ENCODE peak calls at places on chromosomes 16 and 17, in eight cellular contexts. G is HCT116, Q is HepG2, P is GM23338, J is K562, B is SK-N-SH, D is GM12878, N is H1. I is an unnamed sample.

GRCh38 chr16:29290631-29291247 is 115.8 kb downstream of the NPIPB11 start:
- DNase-seq in Q (peak), D (peak), N (peak), B (no peak), G (peak), P (peak), J (peak), I (peak)

GRCh38 chr17:79624658-79625478 is 14.0 kb upstream of the RBFOX3 start:
- DNase-seq in G (no peak), P (no peak), N (no peak), D (no peak), J (no peak), Q (no peak), B (peak), I (no peak)

GRCh38 chr17:10327640-10328039 is 45.2 kb downstream of the MYH13 start:
- DNase-seq in P (peak), B (peak), N (peak), D (peak), G (peak), J (peak), Q (peak), I (peak)

GRCh38 chr16:7303014-7303676 is 29.5 kb upstream of the RBFOX1 start:
- DNase-seq in J (no peak), B (peak), N (no peak), D (no peak), Q (no peak), P (peak), G (no peak), I (no peak)

GRCh38 chr16:61480250-61480649 is 556.0 kb downstream of the CDH8 start:
- DNase-seq in J (no peak), P (no peak), D (no peak), Q (no peak), N (no peak), G (no peak), B (no peak), I (no peak)

GRCh38 chr16:53433930-53434435 is 288 bp upstream of the RBL2 start:
- DNase-seq in Q (peak), G (peak), P (no peak), D (no peak), N (no peak), B (no peak), J (peak), I (no peak)

GRCh38 chr16:927406-927805 is 43.4 kb downstream of the LMF1 start:
- DNase-seq in B (peak), N (no peak), D (no peak), P (no peak), G (no peak), J (no peak), Q (no peak), I (no peak)

GRCh38 chr17:50266384-50267073 is 7.7 kb upstream of the TMEM92 start:
- DNase-seq in Q (peak), P (no peak), N (no peak), J (no peak), B (peak), G (no peak), D (no peak), I (peak)

GRCh38 chr17:1043601-1044251 is 46.8 kb downstream of the TIMM22 start:
- DNase-seq in B (no peak), G (no peak), D (no peak), P (peak), N (no peak), J (no peak), Q (no peak), I (peak)

GRCh38 chr17:27282054-27282501 is 11.8 kb upstream of the WSB1 start:
- DNase-seq in P (no peak), D (peak), N (no peak), J (no peak), G (no peak), Q (no peak), B (no peak), I (no peak)

GRCh38 chr17:65027305-65027704 is 29.2 kb downstream of the GNA13 start:
- DNase-seq in N (peak), P (peak), Q (peak), J (peak), B (peak), G (peak), D (peak), I (peak)

GRCh38 chr17:81242421-81243332 is 3.6 kb downstream of the NDUFAF8 start:
- DNase-seq in J (no peak), D (no peak), P (no peak), Q (no peak), B (no peak), G (no peak), N (no peak), I (no peak)

GRCh38 chr16:86952769-86953168 is 364.4 kb downstream of the C16orf95 start:
- DNase-seq in B (no peak), P (no peak), J (no peak), D (no peak), Q (no peak), N (no peak), G (no peak), I (no peak)

GRCh38 chr17:19579867-19580565 is 46.4 kb downstream of the SLC47A1 start:
- DNase-seq in B (peak), N (no peak), D (no peak), J (no peak), Q (no peak), G (no peak), P (peak), I (peak)

GRCh38 chr16:47916266-47916665 is 239.5 kb downstream of the ABCC12 start:
- DNase-seq in Q (no peak), P (no peak), B (no peak), J (no peak), D (no peak), N (no peak), G (no peak), I (no peak)

GRCh38 chr17:20086416-20087074 is 77.4 kb downstream of the SPECC1 start:
- DNase-seq in D (no peak), Q (no peak), N (no peak), G (no peak), J (peak), B (peak), P (no peak), I (no peak)

GRCh38 chr17:33492082-33492481 is 199.0 kb upstream of the ASIC2 start:
- DNase-seq in N (no peak), G (no peak), Q (no peak), J (no peak), B (no peak), D (no peak), P (no peak), I (no peak)

DNA sequence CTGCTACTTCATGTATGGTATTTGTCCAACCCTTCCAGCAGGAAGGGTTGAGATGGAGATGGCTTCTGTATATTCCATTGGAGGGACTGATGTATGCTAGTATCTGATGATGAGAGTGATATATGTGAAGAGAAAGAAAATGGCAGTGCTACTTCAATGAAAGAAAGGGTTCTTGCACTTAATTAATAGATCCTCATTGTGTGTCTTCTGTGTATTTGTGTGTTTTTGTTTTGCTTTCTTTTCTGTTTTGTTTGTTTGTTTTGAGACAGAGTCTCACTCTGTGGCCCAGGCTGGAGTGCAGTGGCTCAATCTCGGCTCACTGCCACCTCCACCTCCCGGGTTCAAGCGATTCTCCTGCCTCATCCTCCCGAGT is 61.2 kb upstream of the CRYM start:
- DNase-seq in G (no peak), D (no peak), N (no peak), B (no peak), Q (no peak), J (no peak), P (no peak), I (no peak)
- H3K4me2 ChIP-seq in G (no peak), D (no peak), N (no peak), B (no peak), Q (peak), J (no peak), P (no peak), I (no peak)

DNA sequence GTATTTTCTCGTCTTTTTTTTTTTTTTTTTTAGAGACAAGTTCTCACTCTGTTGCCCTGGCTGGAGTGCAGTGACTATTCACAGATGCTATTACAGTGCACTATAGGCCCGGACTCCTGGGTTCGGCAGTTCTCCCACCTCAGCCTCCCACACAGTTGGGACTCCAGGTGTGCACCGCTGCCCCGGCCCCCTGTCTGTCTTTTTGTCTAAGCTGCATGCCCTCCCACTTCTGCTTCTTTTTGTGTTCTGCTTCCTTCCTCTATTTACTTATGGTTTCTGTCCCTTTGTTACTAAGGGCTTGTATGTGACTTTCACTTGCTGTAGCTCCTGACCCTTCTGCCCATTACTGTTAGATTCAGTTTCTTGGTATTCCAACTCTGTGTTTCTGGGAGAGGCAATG is 20.5 kb downstream of the SLC7A6 start:
- DNase-seq in Q (no peak), N (no peak), D (peak), P (no peak), G (no peak), J (no peak), B (no peak), I (peak)
- TF ChIP-seq POLR2AphosphoS5 in Q (no peak), N (no peak), D (no peak), P (no peak), G (no peak), J (no peak), B (no peak), I (no peak)

GRCh38 chr17:41324180-41325075 is 8.9 kb upstream of the KRTAP17-1 start:
- DNase-seq in P (peak), J (peak), Q (peak), N (peak), G (peak), B (no peak), D (no peak), I (no peak)

GRCh38 chr17:41325126-41325525 is 9.6 kb upstream of the KRTAP17-1 start:
- DNase-seq in N (no peak), P (no peak), B (no peak), J (no peak), Q (no peak), D (no peak), G (no peak), I (no peak)

GRCh38 chr17:41327411-41328120 is 12.1 kb upstream of the KRTAP17-1 start:
- DNase-seq in P (no peak), G (no peak), Q (no peak), N (no peak), B (no peak), D (no peak), J (no peak), I (no peak)

GRCh38 chr17:41326173-41327145 is 10.9 kb upstream of the KRTAP17-1 start:
- DNase-seq in Q (no peak), B (no peak), N (no peak), G (no peak), J (no peak), D (no peak), P (no peak), I (no peak)

DNA sequence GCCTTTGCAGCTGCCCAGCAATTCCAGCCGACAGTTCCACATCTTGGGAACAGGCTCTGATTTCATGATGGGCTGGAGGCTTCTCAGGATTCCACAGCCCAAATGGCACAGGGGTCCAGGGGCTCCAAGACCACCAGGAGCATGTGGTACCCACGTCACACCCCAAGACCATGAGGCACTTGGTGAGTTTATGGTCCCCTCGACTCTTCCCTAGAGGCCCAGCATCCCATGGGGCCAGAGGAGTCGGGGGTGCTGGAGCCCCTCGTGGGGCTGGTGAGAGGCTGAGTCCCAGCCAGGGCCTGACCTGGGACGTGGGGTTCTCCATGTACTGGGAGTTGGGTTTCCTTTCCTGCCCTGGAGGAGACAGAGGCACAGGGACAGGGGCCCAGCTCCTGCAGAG is 10.1 kb upstream of the KRTAP17-1 start:
- DNase-seq in Q (no peak), J (no peak), B (no peak), D (no peak), G (no peak), P (no peak), N (no peak), I (no peak)
- H3K27ac ChIP-seq in Q (no peak), J (no peak), B (no peak), D (no peak), G (no peak), P (no peak), N (no peak), I (no peak)

GRCh38 chr16:15708997-15709396 is 59.0 kb downstream of the NDE1 start:
- DNase-seq in G (no peak), Q (no peak), N (no peak), D (no peak), B (no peak), J (no peak), P (no peak), I (no peak)
- H3K4me2 ChIP-seq in G (no peak), Q (no peak), N (no peak), D (no peak), B (no peak), J (no peak), P (no peak), I (no peak)

GRCh38 chr17:29572691-29573557 is 4.4 kb downstream of the TP53I13 start:
- DNase-seq in Q (no peak), J (peak), D (no peak), N (no peak), B (peak), P (peak), G (no peak), I (peak)
- TF ChIP-seq POLR2AphosphoS5 in Q (no peak), J (no peak), D (no peak), N (no peak), B (no peak), P (no peak), G (peak), I (peak)

GRCh38 chr16:65534121-65534528 is 412.3 kb upstream of the CDH11 start:
- DNase-seq in N (no peak), Q (no peak), J (no peak), G (no peak), P (no peak), D (no peak), B (no peak), I (no peak)
- H3K27ac ChIP-seq in N (no peak), Q (no peak), J (no peak), G (no peak), P (no peak), D (no peak), B (no peak), I (no peak)

GRCh38 chr16:81520560-81521135 is 76.0 kb downstream of the CMIP start:
- DNase-seq in Q (no peak), G (no peak), B (peak), J (no peak), D (no peak), N (no peak), P (no peak), I (no peak)
- H3K4me2 ChIP-seq in Q (no peak), G (no peak), B (no peak), J (no peak), D (peak), N (no peak), P (no peak), I (no peak)

GRCh38 chr17:17028059-17028877 is 14.0 kb upstream of the MPRIP start:
- DNase-seq in B (peak), N (peak), D (no peak), P (peak), G (peak), Q (peak), J (peak), I (no peak)
- TF ChIP-seq POLR2AphosphoS5 in B (no peak), N (no peak), D (no peak), P (no peak), G (peak), Q (peak), J (no peak), I (no peak)

GRCh38 chr16:17847234-17847795 is 376.6 kb upstream of the XYLT1 start:
- DNase-seq in B (no peak), P (no peak), N (no peak), D (no peak), Q (no peak), G (no peak), J (no peak), I (no peak)
- H3K27ac ChIP-seq in B (no peak), P (no peak), N (no peak), D (no peak), Q (no peak), G (no peak), J (no peak), I (no peak)

GRCh38 chr16:12242516-12242915 is 266.0 kb downstream of the SNX29 start:
- DNase-seq in G (no peak), N (no peak), P (no peak), Q (no peak), D (no peak), J (no peak), B (no peak), I (no peak)

GRCh38 chr16:12250578-12250977 is 274.0 kb downstream of the SNX29 start:
- DNase-seq in B (no peak), G (no peak), N (no peak), Q (no peak), J (no peak), D (no peak), P (no peak), I (no peak)

GRCh38 chr16:12245923-12246290 is 269.4 kb downstream of the SNX29 start:
- DNase-seq in G (no peak), P (no peak), D (no peak), Q (no peak), B (no peak), J (no peak), N (no peak), I (no peak)

GRCh38 chr16:12247811-12248210 is 271.3 kb downstream of the SNX29 start:
- DNase-seq in Q (no peak), D (no peak), G (no peak), P (no peak), J (no peak), N (no peak), B (no peak), I (no peak)

DNA sequence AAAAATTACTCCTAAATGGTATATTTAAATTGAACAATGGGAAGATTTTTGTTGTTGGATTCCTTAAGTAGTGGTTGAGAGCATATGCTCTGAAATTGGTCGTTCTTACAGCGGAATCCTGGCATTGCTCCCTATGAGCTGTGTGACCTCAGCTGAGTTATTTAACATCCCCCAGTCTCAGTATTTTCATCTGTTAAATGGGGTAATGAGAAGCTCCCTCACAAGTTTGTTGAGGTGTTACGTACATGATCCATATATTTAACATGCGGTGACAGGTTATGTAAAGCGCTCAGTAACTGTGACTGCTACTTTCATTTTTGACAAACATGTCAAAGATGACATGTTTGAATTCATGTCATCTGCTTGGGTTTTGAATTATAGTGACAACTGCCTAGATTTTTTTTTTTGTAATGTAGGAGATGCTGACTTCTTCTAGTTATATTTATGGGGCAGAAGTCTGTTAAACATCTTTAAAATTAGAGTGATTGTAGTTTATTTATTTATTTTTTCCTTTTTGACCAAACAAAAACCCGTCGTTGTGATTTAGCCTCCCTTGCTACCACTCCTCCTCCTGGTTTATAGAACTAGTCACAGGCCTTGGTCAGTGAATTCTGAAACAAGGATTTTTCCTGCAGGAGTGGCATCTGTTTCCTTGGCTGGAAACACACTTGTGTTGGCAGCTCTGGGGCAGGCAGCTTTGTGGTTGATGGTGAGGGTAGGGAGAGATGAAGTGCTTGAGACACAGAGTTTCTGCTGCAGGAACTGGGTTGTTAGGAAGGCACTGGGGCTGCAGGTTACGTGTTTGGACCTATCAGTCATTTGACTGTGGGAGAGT is 268.8 kb downstream of the SNX29 start:
- DNase-seq in G (no peak), J (no peak), D (no peak), P (no peak), Q (no peak), N (no peak), B (no peak), I (no peak)
- H3K4me2 ChIP-seq in G (no peak), J (no peak), D (no peak), P (no peak), Q (no peak), N (no peak), B (no peak), I (no peak)